ENCODE peak calls at places on chromosomes 11 and 22, in four cellular contexts. F, Z, C and A are unnamed samples.

GRCh38 chr11:84430661-84431060 is 1144.5 kb upstream of the CCDC90B start:
- DNase-seq in F (no peak), C (no peak), Z (no peak), A (no peak)

GRCh38 chr11:127925430-127925829 is 661.9 kb downstream of the ETS1 start:
- DNase-seq in C (no peak), Z (no peak), F (no peak), A (no peak)

GRCh38 chr22:49828599-49828965 is 909 bp upstream of the BRD1 start:
- DNase-seq in F (no peak), Z (no peak), C (no peak), A (no peak)

GRCh38 chr22:40348025-40348658 is 1.8 kb downstream of the ADSL start:
- DNase-seq in Z (no peak), F (peak), C (peak), A (no peak)

GRCh38 chr11:83554896-83555295 is 268.7 kb upstream of the CCDC90B start:
- DNase-seq in F (peak), C (no peak), Z (no peak), A (no peak)

GRCh38 chr11:100635194-100635593 is 51.9 kb upstream of the ARHGAP42 start:
- DNase-seq in F (no peak), Z (no peak), C (no peak), A (no peak)

GRCh38 chr11:81853791-81854190 is 879.9 kb downstream of the FAM181B start:
- DNase-seq in Z (no peak), F (no peak), C (no peak), A (no peak)

GRCh38 chr22:29768052-29768680 is 997 bp downstream of the UQCR10 start:
- DNase-seq in C (no peak), Z (no peak), F (no peak), A (no peak)

GRCh38 chr11:121081320-121081719 is 19.7 kb upstream of the TECTA start:
- DNase-seq in C (no peak), F (no peak), Z (no peak), A (no peak)

GRCh38 chr11:443542-444199 is 1.9 kb upstream of the ANO9 start:
- DNase-seq in Z (no peak), C (no peak), F (no peak), A (no peak)

GRCh38 chr22:43066844-43067385 is 22.3 kb downstream of the TTLL1 start:
- DNase-seq in F (no peak), Z (no peak), C (no peak), A (no peak)

GRCh38 chr11:128421577-128421976 is 165.8 kb downstream of the ETS1 start:
- DNase-seq in F (peak), Z (no peak), C (no peak), A (no peak)

GRCh38 chr22:24465566-24465965 is 29.6 kb upstream of the UPB1 start:
- DNase-seq in F (no peak), Z (no peak), C (peak), A (no peak)

GRCh38 chr11:117426941-117427340 is 99.3 kb downstream of the CEP164 start:
- DNase-seq in Z (no peak), C (no peak), F (no peak), A (no peak)

GRCh38 chr11:9745411-9746211 is 81.7 kb downstream of the SWAP70 start:
- DNase-seq in Z (peak), F (no peak), C (no peak), A (no peak)

GRCh38 chr22:39526736-39527171 is 5.8 kb downstream of the RPS19BP1 start:
- DNase-seq in F (no peak), Z (no peak), C (no peak), A (no peak)

GRCh38 chr11:115580927-115581680 is 76.9 kb upstream of the CADM1 start:
- DNase-seq in Z (no peak), F (peak), C (no peak), A (no peak)

GRCh38 chr11:26276798-26277424 is 55.0 kb upstream of the ANO3 start:
- DNase-seq in Z (no peak), F (peak), C (peak), A (peak)

GRCh38 chr11:69572233-69572860 is 68.6 kb upstream of the CCND1 start:
- DNase-seq in Z (no peak), C (no peak), F (no peak), A (no peak)

GRCh38 chr11:134683860-134684259 is 271.8 kb upstream of the B3GAT1 start:
- DNase-seq in Z (no peak), F (no peak), C (no peak), A (no peak)

GRCh38 chr22:44622147-44622427 is 79.9 kb upstream of the PRR5 start:
- DNase-seq in C (no peak), F (peak), Z (no peak), A (no peak)

GRCh38 chr11:132140056-132140455 is 769.6 kb downstream of the NTM start:
- DNase-seq in C (no peak), F (no peak), Z (no peak), A (no peak)
- TF ChIP-seq TCF12 in C (no peak), F (no peak), Z (no peak), A (no peak)

GRCh38 chr11:103601230-103601846 is 435.1 kb upstream of the DDI1 start:
- DNase-seq in C (peak), Z (no peak), F (peak), A (peak)
- TF ChIP-seq TCF12 in C (no peak), Z (no peak), F (no peak), A (no peak)

DNA sequence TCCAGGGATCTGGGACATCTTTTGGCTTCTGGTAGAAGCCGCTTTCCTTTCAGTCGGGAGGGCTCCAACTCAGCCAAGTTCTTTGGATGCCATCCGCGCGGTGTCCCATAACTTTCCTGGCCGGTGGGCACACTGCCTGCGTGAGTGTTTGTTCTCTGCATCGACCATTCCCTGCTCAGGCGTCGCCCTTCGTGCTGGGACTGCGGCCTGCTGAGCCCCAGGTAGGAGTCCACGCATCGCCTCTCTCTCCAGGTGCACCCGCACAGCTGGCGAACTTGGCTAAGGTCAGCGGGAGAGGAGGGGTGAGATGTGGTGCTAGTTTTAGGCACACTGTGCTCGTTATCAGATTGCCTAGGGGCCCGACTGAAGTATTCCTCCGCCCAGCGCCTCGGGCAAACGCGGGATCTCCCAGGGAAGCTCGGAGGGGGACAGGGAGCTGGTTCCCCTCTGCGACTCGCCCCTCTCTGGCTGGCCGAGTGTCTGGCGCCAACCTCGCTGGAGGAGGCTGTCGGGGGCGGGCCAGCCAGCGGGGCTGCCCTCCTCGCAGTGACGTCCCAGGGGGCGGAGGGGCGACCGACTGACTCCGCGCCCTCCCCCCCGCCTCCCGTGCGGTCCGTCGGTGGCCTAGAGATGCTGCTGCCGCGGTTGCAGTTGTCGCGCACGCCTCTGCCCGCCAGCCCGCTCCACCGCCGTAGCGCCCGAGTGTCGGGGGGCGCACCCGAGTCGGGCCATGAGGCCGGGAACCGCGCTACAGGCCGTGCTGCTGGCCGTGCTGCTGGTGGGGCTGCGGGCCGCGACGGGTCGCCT is at the start of gene LAYN:
- DNase-seq in Z (no peak), C (no peak), F (peak), A (peak)
- TF ChIP-seq TCF12 in Z (no peak), C (no peak), F (no peak), A (no peak)

GRCh38 chr11:19027829-19028595 is 32.5 kb downstream of the MRGPRX2 start:
- DNase-seq in Z (no peak), F (no peak), C (peak), A (no peak)
- TF ChIP-seq TCF12 in Z (no peak), F (no peak), C (no peak), A (no peak)

GRCh38 chr11:96158126-96158525 is 184.9 kb downstream of the MAML2 start:
- DNase-seq in F (no peak), Z (no peak), C (no peak), A (no peak)

GRCh38 chr11:96157517-96157873 is 185.5 kb downstream of the MAML2 start:
- DNase-seq in Z (no peak), F (no peak), C (no peak), A (no peak)

GRCh38 chr11:96162816-96163499 is 180.0 kb downstream of the MAML2 start:
- DNase-seq in C (no peak), F (no peak), Z (no peak), A (no peak)

GRCh38 chr11:96159968-96160367 is 183.0 kb downstream of the MAML2 start:
- DNase-seq in C (no peak), Z (no peak), F (no peak), A (no peak)

GRCh38 chr11:96161271-96162089 is 181.5 kb downstream of the MAML2 start:
- DNase-seq in C (no peak), F (no peak), Z (no peak), A (no peak)
- TF ChIP-seq TCF12 in C (no peak), F (no peak), Z (no peak), A (no peak)

GRCh38 chr11:33692013-33692504 is 8.6 kb downstream of the C11orf91 start:
- DNase-seq in F (no peak), Z (no peak), C (peak), A (no peak)
- TF ChIP-seq TCF12 in F (peak), Z (no peak), C (no peak), A (no peak)

GRCh38 chr11:68212421-68213134 is 518 bp downstream of the KMT5B start:
- DNase-seq in Z (no peak), F (peak), C (peak), A (peak)
- TF ChIP-seq TCF12 in Z (no peak), F (no peak), C (no peak), A (no peak)

GRCh38 chr22:46090051-46090591 is 60.2 kb upstream of the PPARA start:
- DNase-seq in Z (no peak), F (no peak), C (no peak), A (no peak)
- TF ChIP-seq TCF12 in Z (no peak), F (no peak), C (no peak), A (no peak)

GRCh38 chr11:86523738-86524602 is 148.4 kb downstream of the ME3 start:
- DNase-seq in F (no peak), C (peak), Z (no peak), A (no peak)
- TF ChIP-seq TCF12 in F (peak), C (no peak), Z (no peak), A (no peak)